ENCODE peak calls at places on chromosomes 16 and 17, in ten cellular contexts. M is lung, L is tibial nerve, E is mucosa of descending colon, Z is GM23248, G is keratinocyte, Y is aorta, Q is iPS DF 6.9, T is lower lobe of right lung, D is PC-3. R is an unnamed sample.

GRCh38 chr16:68078726-68079615 is 6.2 kb upstream of the NFATC3 start:
- DNase-seq in M (no peak), Z (no peak), L (no peak), Y (no peak), G (no peak), T (no peak), E (no peak), D (no peak), Q (no peak), R (no peak)

GRCh38 chr17:74759243-74759801 is 10.9 kb downstream of the NHERF1 start:
- DNase-seq in Z (no peak), M (no peak), Q (no peak), D (no peak), Y (peak; percentile 42), L (no peak), G (no peak), T (no peak), E (no peak), R (no peak)

GRCh38 chr17:80126449-80126715 is 20.5 kb downstream of the EIF4A3 start:
- DNase-seq in T (no peak), G (no peak), M (no peak), L (no peak), D (no peak), Q (no peak), Z (no peak), Y (no peak), E (no peak), R (no peak)

GRCh38 chr16:86462334-86463084 is 47.8 kb upstream of the FOXF1 start:
- DNase-seq in Q (no peak), M (no peak), D (no peak), G (no peak), E (no peak), L (no peak), Y (no peak), T (no peak), Z (no peak), R (no peak)

GRCh38 chr17:1532836-1533602 is 16.6 kb upstream of the INPP5K start:
- DNase-seq in Q (no peak), Z (peak; percentile 47), T (no peak), Y (no peak), D (peak; percentile 3), M (no peak), E (no peak), G (no peak), L (no peak), R (no peak)

GRCh38 chr17:78645421-78646295 is 68.5 kb upstream of the DNAH17 start:
- DNase-seq in L (peak; percentile 51), E (peak; percentile 87), T (peak; percentile 90), Z (peak; percentile 9), D (peak; percentile 35), G (no peak), Y (peak; percentile 94), M (peak; percentile 78), Q (no peak), R (no peak)

GRCh38 chr17:80313160-80313829 is 52.6 kb downstream of the RNF213 start:
- DNase-seq in Z (no peak), G (no peak), D (no peak), L (no peak), T (no peak), M (no peak), Y (no peak), E (no peak), Q (no peak), R (no peak)

GRCh38 chr16:56817056-56817455 is 48.0 kb upstream of the SLC12A3 start:
- DNase-seq in Q (no peak), Y (no peak), G (no peak), Z (no peak), T (no peak), M (no peak), D (no peak), E (no peak), L (no peak), R (no peak)

GRCh38 chr17:21511368-21512195 is 135.4 kb downstream of the KCNJ12 start:
- DNase-seq in Q (peak; percentile 60), G (peak; percentile 5), D (peak; percentile 81), Z (peak; percentile 91), Y (peak; percentile 87), T (peak; percentile 90), E (peak; percentile 82), L (peak; percentile 73), M (peak; percentile 78), R (peak; percentile 75)

GRCh38 chr17:73232587-73233373 is 28.9 kb downstream of the CPSF4L start:
- DNase-seq in Y (peak; percentile 62), E (peak; percentile 79), M (no peak), D (peak; percentile 56), Q (no peak), G (no peak), L (no peak), Z (peak; percentile 67), T (peak; percentile 61), R (no peak)

DNA sequence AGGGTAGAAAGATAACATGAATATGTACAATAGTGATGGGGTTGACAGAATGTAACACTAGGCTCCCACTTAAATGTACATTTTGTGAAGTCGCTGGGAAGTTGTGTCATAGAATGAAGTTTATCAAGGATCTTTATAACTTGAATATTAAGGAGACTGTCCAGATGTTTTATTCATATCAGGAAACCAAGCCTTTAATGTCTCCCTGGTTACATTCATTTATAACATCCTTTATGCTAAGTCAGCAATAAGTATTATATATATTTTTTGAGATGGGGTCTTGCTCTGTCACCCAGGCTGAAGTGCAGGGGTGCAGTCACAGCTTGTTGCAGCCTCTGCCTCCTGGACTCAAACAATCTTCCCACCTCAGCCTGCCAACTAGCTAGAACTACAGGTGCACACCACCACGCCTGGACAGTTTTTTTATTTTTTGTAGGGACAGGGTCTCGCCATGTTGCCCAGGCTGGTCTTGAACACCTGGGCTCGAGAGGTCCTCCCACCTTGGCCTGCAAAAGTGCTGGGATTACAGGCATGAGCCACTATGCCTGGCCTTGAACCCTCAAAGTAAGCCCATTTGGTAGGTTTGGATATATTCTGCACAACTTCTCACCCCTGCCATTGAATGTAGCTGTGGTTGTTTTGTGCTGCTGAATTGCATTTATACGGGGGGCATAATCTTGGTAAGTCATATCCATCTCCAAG is 14.1 kb downstream of the CLTC start:
- DNase-seq in L (no peak), D (no peak), Q (no peak), T (no peak), E (no peak), Y (no peak), Z (no peak), G (no peak), M (no peak), R (no peak)
- H3K4me1 ChIP-seq in L (peaks cover 44% of the 10 kb centered on the region), D (peaks cover 23% of the 10 kb centered on the region), Q (no peaks in the 10 kb centered on the region), T (peaks cover 60% of the 10 kb centered on the region), E (peaks cover 9% of the 10 kb centered on the region), Y (peaks cover 2% of the 10 kb centered on the region), Z (peaks cover 39% of the 10 kb centered on the region), G (peaks cover 4% of the 10 kb centered on the region), M (peaks cover 18% of the 10 kb centered on the region), R (no peaks in the 10 kb centered on the region)

GRCh38 chr16:89697161-89697615 is 4.3 kb downstream of the SPATA2L start:
- DNase-seq in T (peak; percentile 50), Z (no peak), D (no peak), E (peak; percentile 68), Q (no peak), Y (no peak), M (no peak), G (no peak), L (no peak), R (no peak)
- H3K4me1 ChIP-seq in T (peaks cover 17% of the 10 kb centered on the region), Z (peaks cover 6% of the 10 kb centered on the region), D (peaks cover 9% of the 10 kb centered on the region), E (peaks cover 16% of the 10 kb centered on the region), Q (peaks cover 4% of the 10 kb centered on the region), Y (no peaks in the 10 kb centered on the region), M (peaks cover 5% of the 10 kb centered on the region), G (peaks cover 10% of the 10 kb centered on the region), L (peaks cover 11% of the 10 kb centered on the region), R (peaks cover 15% of the 10 kb centered on the region)

GRCh38 chr17:4849011-4849536 is 15.9 kb downstream of the MINK1 start:
- DNase-seq in M (no peak), L (no peak), E (no peak), Y (no peak), T (no peak), D (peak; percentile 96), Q (no peak), Z (peak; percentile 79), G (no peak), R (no peak)

GRCh38 chr17:4850236-4850635 is 17.1 kb downstream of the MINK1 start:
- DNase-seq in T (no peak), Q (no peak), Z (no peak), Y (no peak), D (peak; percentile 77), E (no peak), M (no peak), G (no peak), L (no peak), R (no peak)

GRCh38 chr17:4854181-4854681 is 21.1 kb downstream of the MINK1 start:
- DNase-seq in Q (no peak), Y (no peak), M (no peak), E (no peak), Z (peak; percentile 34), T (no peak), D (peak; percentile 5), L (no peak), G (peak; percentile 98), R (no peak)

GRCh38 chr17:4853195-4853762 is 20.1 kb downstream of the MINK1 start:
- DNase-seq in G (no peak), D (no peak), M (no peak), Q (no peak), Y (no peak), T (no peak), L (no peak), E (no peak), Z (no peak), R (no peak)

DNA sequence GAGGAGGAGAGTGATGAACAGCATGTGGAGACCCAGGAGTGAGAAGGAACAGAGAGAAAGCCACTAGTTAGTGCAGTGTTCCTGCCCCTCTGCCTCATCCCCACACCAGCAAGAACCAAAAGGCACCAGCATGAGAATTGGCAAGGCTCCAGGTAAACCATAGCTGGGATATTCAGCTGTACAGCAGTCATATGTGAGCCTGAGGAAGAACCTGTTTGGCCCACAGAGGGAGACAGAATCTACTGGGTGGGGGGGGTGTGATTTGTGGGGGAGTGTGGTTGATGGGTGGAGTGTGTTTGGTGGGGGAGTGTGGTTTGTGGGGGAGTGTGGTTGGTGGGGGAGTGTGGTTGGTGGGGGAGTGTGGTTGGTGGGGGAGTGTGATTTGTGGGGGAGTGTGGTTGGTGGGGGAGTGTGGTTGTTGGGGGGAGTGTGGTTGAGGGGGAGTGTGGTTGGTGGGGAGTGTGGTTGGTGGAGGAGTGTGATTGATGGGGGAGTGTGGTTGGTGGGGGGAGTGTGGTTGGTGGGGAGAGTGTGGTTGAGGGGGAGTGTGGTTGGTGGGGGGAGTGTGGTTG is 19.4 kb downstream of the MINK1 start:
- DNase-seq in D (peak; percentile 63), Z (peak; percentile 78), L (no peak), Q (no peak), M (no peak), Y (no peak), T (no peak), G (no peak), E (no peak), R (no peak)
- H3K4me1 ChIP-seq in D (peaks cover 49% of the 10 kb centered on the region), Z (peaks cover 33% of the 10 kb centered on the region), L (peaks cover 24% of the 10 kb centered on the region), Q (peaks cover 11% of the 10 kb centered on the region), M (peaks cover 45% of the 10 kb centered on the region), Y (no peaks in the 10 kb centered on the region), T (peaks cover 73% of the 10 kb centered on the region), G (peaks cover 83% of the 10 kb centered on the region), E (peaks cover 25% of the 10 kb centered on the region), R (peaks cover 17% of the 10 kb centered on the region)

DNA sequence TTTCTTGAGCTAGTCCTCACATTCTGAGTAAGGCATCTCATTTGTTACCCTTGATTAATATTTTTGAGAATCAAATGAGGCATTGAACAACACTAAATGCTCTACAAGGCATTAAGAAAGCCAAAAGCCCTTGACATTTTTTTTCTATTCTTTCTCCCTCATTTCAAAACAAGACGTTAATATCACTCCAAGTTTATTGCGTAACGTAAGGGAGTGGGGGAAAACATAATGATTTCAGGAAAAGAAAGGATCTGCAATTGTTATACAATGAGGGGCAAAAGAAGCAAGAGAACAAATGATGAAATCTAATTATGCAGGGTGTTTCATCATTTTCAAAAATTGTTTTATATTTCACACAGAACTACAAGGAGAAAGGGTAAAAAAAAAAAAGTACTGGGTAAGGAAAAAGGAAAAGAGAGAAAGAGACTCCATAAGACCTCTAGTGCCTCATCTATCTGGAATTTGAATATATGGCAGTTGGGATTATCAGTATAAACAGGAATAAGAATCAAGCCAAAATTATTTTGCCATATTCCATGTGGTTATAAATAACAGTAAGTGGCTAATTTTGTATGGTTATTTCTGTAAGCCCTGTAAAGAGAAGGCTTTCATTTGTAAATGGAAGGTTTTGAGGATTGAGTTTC is 163.0 kb downstream of the ABCA8 start:
- DNase-seq in E (no peak), Q (no peak), Z (peak; percentile 36), G (no peak), L (no peak), T (no peak), D (no peak), M (no peak), Y (no peak), R (no peak)
- H3K4me1 ChIP-seq in E (no peaks in the 10 kb centered on the region), Q (no peaks in the 10 kb centered on the region), Z (peaks cover 51% of the 10 kb centered on the region), G (no peaks in the 10 kb centered on the region), L (peaks cover 49% of the 10 kb centered on the region), T (peaks cover 42% of the 10 kb centered on the region), D (peaks cover 25% of the 10 kb centered on the region), M (no peaks in the 10 kb centered on the region), Y (no peaks in the 10 kb centered on the region), R (peaks cover 3% of the 10 kb centered on the region)